ENCODE peak calls at places on chromosomes 16 and 17, in five cellular contexts. C is heart right ventricle, B is MM.1S, N is foreskin fibroblast, O is fibroblast of the aortic adventitia. T is an unnamed sample.

GRCh38 chr16:20504418-20504817 is 53.1 kb downstream of the ACSM2A start:
- DNase-seq in O (no peak), N (no peak), B (no peak), C (no peak), T (no peak)

GRCh38 chr17:73492125-73492801 is 152.0 kb downstream of the SDK2 start:
- DNase-seq in O (no peak), N (no peak), C (no peak), B (no peak), T (no peak)

GRCh38 chr17:55814377-55814776 is 63.5 kb downstream of the PCTP start:
- DNase-seq in B (no peak), N (peak), C (peak), O (no peak), T (peak)

GRCh38 chr16:1034230-1035065 is 38.1 kb upstream of the SSTR5 start:
- DNase-seq in O (no peak), B (no peak), N (no peak), C (no peak), T (no peak)

GRCh38 chr17:33335491-33336173 is 42.5 kb upstream of the ASIC2 start:
- DNase-seq in N (no peak), B (no peak), C (no peak), O (no peak), T (no peak)

GRCh38 chr17:50634123-50634914 is at the start of gene ABCC3:
- DNase-seq in C (no peak), B (no peak), N (peak), O (peak), T (no peak)

GRCh38 chr17:64020068-64020766 is at the start of gene ICAM2:
- DNase-seq in N (no peak), B (peak), C (peak), O (no peak), T (no peak)

GRCh38 chr16:1433756-1434155 is 2.9 kb downstream of the PERCC1 start:
- DNase-seq in O (no peak), N (no peak), B (no peak), C (no peak), T (no peak)

GRCh38 chr16:89033304-89033703 is 56.3 kb upstream of the CBFA2T3 start:
- DNase-seq in O (no peak), C (no peak), N (no peak), B (no peak), T (no peak)

GRCh38 chr16:2904100-2904921 is 7.4 kb upstream of the FLYWCH1 start:
- DNase-seq in O (peak), B (peak), N (peak), C (peak), T (peak)

GRCh38 chr17:50947844-50948514 is 81.8 kb upstream of the TOB1 start:
- DNase-seq in C (peak), O (no peak), B (no peak), N (no peak), T (no peak)

GRCh38 chr16:70737377-70738082 is 51.7 kb upstream of the MTSS2 start:
- DNase-seq in O (peak), B (peak), N (peak), C (peak), T (peak)

GRCh38 chr17:50051082-50051576 is 4.8 kb upstream of the ITGA3 start:
- DNase-seq in B (peak), C (no peak), O (no peak), N (peak), T (peak)

GRCh38 chr16:69833357-69833781 is 71.2 kb downstream of the WWP2 start:
- DNase-seq in O (peak), N (peak), B (no peak), C (no peak), T (peak)

GRCh38 chr17:14124854-14125253 is 55.5 kb downstream of the COX10 start:
- DNase-seq in B (no peak), N (no peak), O (no peak), C (no peak), T (no peak)

DNA sequence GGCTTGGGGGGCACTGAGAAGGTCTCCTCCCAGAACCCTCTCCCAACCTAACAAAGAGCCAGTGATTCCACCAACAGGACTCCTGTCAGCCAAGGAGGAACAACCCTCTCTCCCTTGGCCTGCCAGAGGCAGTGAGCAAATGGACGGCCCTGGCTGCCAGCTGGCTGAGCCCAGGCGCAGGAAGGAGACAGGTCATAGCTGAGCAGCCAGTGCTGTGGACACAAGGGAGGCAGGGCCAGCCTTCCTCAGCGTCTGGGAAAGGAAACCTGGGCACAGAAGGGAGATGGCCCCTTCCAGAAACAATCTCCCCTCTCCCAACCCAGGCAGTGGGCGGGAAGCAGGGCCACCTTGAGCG is 2.1 kb downstream of the MPO start:
- DNase-seq in O (peak), B (no peak), C (no peak), N (peak), T (no peak)
- H3K4me3 ChIP-seq in O (no peak), B (no peak), C (peak), N (no peak), T (no peak)

GRCh38 chr17:1053661-1054360 is 56.9 kb downstream of the TIMM22 start:
- DNase-seq in B (no peak), N (no peak), C (peak), O (no peak), T (no peak)

GRCh38 chr17:1055231-1055630 is 58.3 kb downstream of the TIMM22 start:
- DNase-seq in N (no peak), C (no peak), B (no peak), O (no peak), T (no peak)

GRCh38 chr17:1054656-1055055 is 57.7 kb downstream of the TIMM22 start:
- DNase-seq in O (no peak), N (no peak), C (no peak), B (no peak), T (no peak)

GRCh38 chr17:1056761-1057160 is 59.8 kb downstream of the TIMM22 start:
- DNase-seq in C (no peak), B (no peak), N (no peak), O (no peak), T (no peak)

GRCh38 chr17:1055751-1056645 is 59.1 kb downstream of the TIMM22 start:
- DNase-seq in C (peak), B (no peak), N (peak), O (peak), T (peak)
- TF ChIP-seq CTCF in C (peak), B (peak), N (peak), O (peak), T (peak)

DNA sequence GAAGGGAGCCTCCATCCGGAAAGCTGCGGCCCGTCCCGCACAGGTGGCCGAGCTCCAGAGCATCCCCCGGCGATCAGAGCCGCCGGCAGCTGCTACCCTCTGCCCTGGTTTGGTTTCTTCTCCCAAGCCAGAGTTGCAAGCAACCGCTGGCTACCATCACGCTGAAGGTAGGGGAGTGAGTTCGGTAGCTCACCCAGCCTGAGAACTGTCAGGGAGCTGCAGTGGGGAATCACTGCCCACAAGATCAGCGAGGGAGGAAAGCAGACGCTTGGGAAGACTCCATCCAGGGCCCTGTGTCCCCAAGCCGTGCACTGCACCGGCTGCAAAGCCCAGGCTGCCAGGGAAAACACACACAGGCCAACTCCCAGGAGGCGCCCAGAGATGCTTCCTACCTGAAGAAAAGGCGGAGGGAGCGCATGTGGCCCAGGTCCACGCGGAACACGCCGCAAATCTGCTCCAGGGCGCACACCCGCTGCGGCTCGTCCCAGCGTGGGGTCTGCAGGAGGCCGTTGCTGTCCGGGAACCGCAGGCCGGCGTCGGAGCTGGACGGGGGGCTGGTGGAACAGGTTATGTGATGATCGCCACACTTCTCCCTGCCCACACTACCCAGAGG is 83.3 kb downstream of the TBC1D16 start:
- DNase-seq in C (no peak), N (no peak), B (no peak), O (no peak), T (no peak)
- H3K4me3 ChIP-seq in C (peak), N (no peak), B (no peak), O (no peak), T (no peak)

DNA sequence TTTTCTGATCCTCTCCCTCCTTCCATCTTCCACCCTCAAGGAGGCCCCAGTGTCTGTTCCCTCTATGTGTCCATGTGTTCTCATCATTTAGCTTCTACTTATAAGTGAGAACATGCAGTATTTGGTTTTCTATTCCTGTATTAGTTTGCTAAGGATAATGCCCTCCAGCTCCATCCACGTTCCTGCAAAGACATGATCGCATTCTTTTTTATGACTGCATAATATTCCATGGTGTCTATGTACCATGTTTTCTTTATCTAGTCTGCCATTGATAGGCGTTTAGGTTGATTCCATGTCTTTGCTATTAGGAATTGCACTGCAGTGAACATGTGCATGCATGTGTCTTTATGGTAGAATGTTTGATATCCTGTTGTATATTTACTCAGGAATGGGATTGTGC is 275.1 kb downstream of the BCAS3 start:
- DNase-seq in B (no peak), O (no peak), C (no peak), N (no peak), T (no peak)
- TF ChIP-seq CTCF in B (no peak), O (no peak), C (no peak), N (no peak), T (no peak)

DNA sequence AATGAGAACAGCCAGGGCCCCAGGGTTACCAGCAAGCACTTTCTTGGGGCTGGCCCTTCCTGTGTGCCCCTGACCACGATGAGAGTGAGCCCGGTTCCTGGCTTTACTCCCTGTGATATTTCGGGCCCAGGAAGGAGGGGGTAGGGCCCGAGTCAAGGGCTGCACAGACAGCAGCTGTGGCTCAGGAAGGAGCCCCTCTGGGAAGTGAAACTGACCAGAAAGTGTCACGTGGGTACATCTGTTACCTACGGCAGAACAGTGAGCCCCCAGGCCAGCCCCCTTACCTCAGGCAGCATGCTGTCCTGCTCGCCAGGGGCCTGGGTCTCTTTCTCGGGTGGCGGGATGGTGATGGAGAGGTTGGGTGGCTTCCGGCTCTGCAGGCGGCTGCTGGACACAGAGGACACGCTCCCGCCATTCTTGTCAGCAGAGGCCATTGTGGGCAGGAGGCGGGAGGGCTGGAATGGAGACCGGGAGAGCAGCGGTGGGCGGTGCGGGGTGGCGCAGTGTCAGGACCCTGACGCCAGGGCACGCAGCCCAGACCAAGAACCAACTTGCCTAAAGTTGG is 13.8 kb downstream of the AANAT start:
- DNase-seq in N (no peak), O (no peak), B (peak), C (no peak), T (no peak)
- H3K4me3 ChIP-seq in N (no peak), O (no peak), B (peak), C (no peak), T (no peak)

DNA sequence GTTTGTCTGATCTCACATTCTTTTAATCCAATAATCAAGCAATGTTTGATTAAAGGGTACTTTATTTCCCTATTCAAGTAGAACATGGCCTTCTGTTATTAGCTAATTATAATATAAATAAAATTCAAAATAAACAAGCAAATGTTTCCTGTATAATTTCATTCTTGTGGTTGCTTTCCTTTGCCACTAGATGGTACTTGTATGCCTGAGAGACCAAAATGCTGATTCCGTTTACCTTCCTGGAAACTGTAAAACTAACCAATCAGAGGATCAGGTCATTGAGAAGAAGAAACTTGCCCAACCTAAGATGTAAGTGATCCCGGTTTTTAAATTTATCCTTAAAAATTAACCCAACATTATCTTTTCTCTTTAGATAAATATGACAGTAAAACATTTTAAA is 8.1 kb upstream of the ABCA5 start:
- DNase-seq in N (peak), C (no peak), B (peak), O (peak), T (peak)
- TF ChIP-seq CTCF in N (peak), C (peak), B (peak), O (peak), T (peak)

GRCh38 chr17:41549596-41550039 is 21.5 kb upstream of the KRT19 start:
- DNase-seq in B (no peak), N (peak), O (no peak), C (no peak), T (no peak)

GRCh38 chr17:41547378-41547841 is 19.3 kb upstream of the KRT19 start:
- DNase-seq in B (no peak), C (no peak), N (no peak), O (no peak), T (no peak)

GRCh38 chr17:41546819-41547218 is 18.7 kb upstream of the KRT19 start:
- DNase-seq in B (no peak), O (no peak), N (no peak), C (no peak), T (no peak)

GRCh38 chr17:41548844-41549595 is 20.9 kb upstream of the KRT19 start:
- DNase-seq in B (peak), C (peak), N (peak), O (peak), T (peak)

GRCh38 chr17:41547921-41548843 is 20.1 kb upstream of the KRT19 start:
- DNase-seq in C (peak), O (peak), N (peak), B (no peak), T (peak)
- H3K4me3 ChIP-seq in C (peak), O (no peak), N (no peak), B (peak), T (no peak)

GRCh38 chr17:79203657-79204056 is 129.0 kb downstream of the ENGASE start:
- DNase-seq in N (no peak), O (no peak), B (no peak), C (no peak), T (no peak)

GRCh38 chr17:79201536-79202227 is 127.1 kb downstream of the ENGASE start:
- DNase-seq in N (peak), B (no peak), C (no peak), O (no peak), T (no peak)

GRCh38 chr17:79202476-79202875 is 127.9 kb downstream of the ENGASE start:
- DNase-seq in N (no peak), C (no peak), O (no peak), B (no peak), T (no peak)

GRCh38 chr17:79204261-79204660 is 129.6 kb downstream of the ENGASE start:
- DNase-seq in N (no peak), C (no peak), B (no peak), O (no peak), T (no peak)

GRCh38 chr17:79203016-79203415 is 128.4 kb downstream of the ENGASE start:
- DNase-seq in B (no peak), O (no peak), N (no peak), C (no peak), T (no peak)
- TF ChIP-seq CTCF in B (peak), O (no peak), N (no peak), C (no peak), T (no peak)